ENCODE peak calls at places on chromosomes 7 and 10, in ten cellular contexts. L, S, J, Z, A, Y, D, P, V and W are unnamed samples.

GRCh38 chr10:118407742-118408141 is 65.6 kb upstream of the FAM204A start:
- DNase-seq in A (no peak), Y (no peak), P (no peak), D (no peak), L (no peak), Z (no peak), V (no peak), S (no peak), J (no peak), W (no peak)

GRCh38 chr7:42014625-42015412 is 222.2 kb downstream of the GLI3 start:
- DNase-seq in A (peak; percentile 47), D (peak; percentile 21), Y (peak; percentile 18), S (no peak), J (no peak), V (peak; percentile 68), Z (peak; percentile 63), P (no peak), L (no peak), W (no peak)

GRCh38 chr7:7552199-7552598 is 14.5 kb upstream of the MIOS start:
- DNase-seq in S (no peak), V (no peak), J (no peak), A (no peak), L (no peak), P (no peak), Z (no peak), D (no peak), Y (no peak), W (no peak)

GRCh38 chr7:42035205-42035604 is 201.8 kb downstream of the GLI3 start:
- DNase-seq in P (no peak), L (no peak), J (no peak), Y (no peak), D (no peak), S (no peak), V (peak; percentile 26), A (no peak), Z (no peak), W (no peak)

GRCh38 chr7:17140421-17140820 is 158.0 kb upstream of the AHR start:
- DNase-seq in Y (no peak), V (no peak), S (no peak), D (no peak), Z (no peak), A (no peak), J (no peak), L (no peak), P (no peak), W (no peak)

GRCh38 chr10:86258940-86259339 is 107.7 kb downstream of the GRID1 start:
- DNase-seq in A (no peak), L (no peak), P (no peak), S (no peak), Z (no peak), Y (no peak), V (no peak), D (no peak), J (no peak), W (no peak)

GRCh38 chr7:140597425-140597949 is 43.1 kb downstream of the DENND2A start:
- DNase-seq in J (no peak), Z (no peak), A (no peak), S (no peak), P (peak; percentile 6), Y (peak; percentile 33), L (no peak), V (no peak), D (no peak), W (no peak)

GRCh38 chr7:44213872-44214595 is 13.3 kb downstream of the YKT6 start:
- DNase-seq in Y (peak; percentile 11), P (peak; percentile 40), Z (peak; percentile 80), L (no peak), J (peak; percentile 36), A (no peak), S (no peak), D (peak; percentile 67), V (peak; percentile 47), W (peak; percentile 42)

GRCh38 chr7:133571066-133571465 is 318.2 kb downstream of the EXOC4 start:
- DNase-seq in Z (no peak), J (no peak), S (no peak), P (no peak), V (peak; percentile 16), D (no peak), Y (no peak), A (no peak), L (no peak), W (no peak)

DNA sequence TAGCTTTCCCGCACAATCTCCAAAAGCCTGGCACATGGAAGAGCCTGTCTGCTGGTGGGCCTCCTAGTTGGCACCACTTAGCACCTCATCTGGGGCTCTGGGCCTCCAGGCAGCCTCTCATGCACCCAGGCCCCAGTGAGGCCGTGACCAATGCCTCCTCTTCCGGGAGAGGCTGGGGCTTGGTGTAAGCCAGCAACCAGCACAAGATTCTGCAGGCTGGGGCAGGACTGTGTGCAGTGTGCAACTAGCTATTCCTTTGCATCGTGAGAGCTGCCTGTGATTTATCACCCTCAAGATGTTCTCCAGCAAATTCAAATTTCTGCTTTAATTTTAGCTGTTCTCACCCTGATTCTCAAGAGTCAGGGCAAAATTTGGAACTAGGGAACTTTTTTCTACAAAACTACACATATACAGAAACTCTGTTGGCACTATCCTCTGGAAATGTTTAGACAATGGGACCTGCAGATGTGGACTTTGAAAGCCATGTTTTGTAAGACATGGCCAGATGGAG is 603.7 kb upstream of the MKI67 start:
- DNase-seq in P (no peak), V (no peak), Y (no peak), D (no peak), L (no peak), A (no peak), S (no peak), J (no peak), Z (no peak), W (no peak)
- H3K4me1 ChIP-seq in P (no peaks in the 10 kb centered on the region), V (no peaks in the 10 kb centered on the region), Y (no peaks in the 10 kb centered on the region), D (no peaks in the 10 kb centered on the region), L (no peaks in the 10 kb centered on the region), A (no peaks in the 10 kb centered on the region), S (no peaks in the 10 kb centered on the region), J (no peaks in the 10 kb centered on the region), Z (peaks cover 25% of the 10 kb centered on the region), W (no peaks in the 10 kb centered on the region)

DNA sequence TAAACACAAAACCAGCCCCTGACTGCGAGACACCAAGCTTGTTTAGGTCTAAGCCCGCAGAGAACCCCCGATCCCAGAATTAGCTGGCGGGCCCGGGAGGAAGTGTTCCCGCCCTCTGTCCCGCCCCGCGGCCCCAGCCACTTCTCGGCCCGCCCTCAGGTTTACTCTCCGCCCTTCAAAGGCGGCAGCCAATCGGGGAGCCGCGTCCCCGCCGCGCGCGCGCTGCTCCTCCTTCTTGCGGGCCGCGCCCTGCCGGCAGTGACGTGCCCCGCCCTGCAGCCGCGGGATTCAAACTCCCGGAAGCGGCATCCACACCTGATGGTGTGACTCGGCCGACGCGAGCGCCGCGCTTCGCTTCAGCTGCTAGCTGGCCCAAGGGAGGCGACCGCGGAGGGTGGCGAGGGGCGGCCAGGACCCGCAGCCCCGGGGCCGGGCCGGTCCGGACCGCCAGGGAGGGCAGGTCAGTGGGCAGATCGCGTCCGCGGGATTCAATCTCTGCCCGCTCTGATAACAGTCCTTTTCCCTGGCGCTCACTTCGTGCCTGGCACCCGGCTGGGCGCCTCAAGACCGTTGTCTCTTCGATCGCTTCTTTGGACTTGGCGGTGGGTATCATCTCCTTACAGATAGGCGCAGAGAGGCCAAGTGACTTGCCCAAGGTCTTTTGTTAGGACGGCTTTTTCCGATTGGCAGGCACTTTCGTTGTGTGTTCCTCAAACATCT is at the start of gene CEP55:
- DNase-seq in Y (peak; percentile 95), L (peak; percentile 93), S (peak; percentile 70), A (peak; percentile 94), V (peak; percentile 89), D (peak; percentile 84), P (peak; percentile 98), Z (peak; percentile 98), J (peak; percentile 100), W (peak; percentile 98)
- H3K27ac ChIP-seq in Y (peak within 1 kb of the TSS; percentile 6), L (no peak within 1 kb of the TSS), S (peak within 1 kb of the TSS; percentile 82), A (no peak within 1 kb of the TSS), V (peak within 1 kb of the TSS; percentile 80), D (peak within 1 kb of the TSS; percentile 90), P (peak within 1 kb of the TSS; percentile 32), Z (no peak within 1 kb of the TSS), J (no peak within 1 kb of the TSS), W (peak within 1 kb of the TSS; percentile 69)

DNA sequence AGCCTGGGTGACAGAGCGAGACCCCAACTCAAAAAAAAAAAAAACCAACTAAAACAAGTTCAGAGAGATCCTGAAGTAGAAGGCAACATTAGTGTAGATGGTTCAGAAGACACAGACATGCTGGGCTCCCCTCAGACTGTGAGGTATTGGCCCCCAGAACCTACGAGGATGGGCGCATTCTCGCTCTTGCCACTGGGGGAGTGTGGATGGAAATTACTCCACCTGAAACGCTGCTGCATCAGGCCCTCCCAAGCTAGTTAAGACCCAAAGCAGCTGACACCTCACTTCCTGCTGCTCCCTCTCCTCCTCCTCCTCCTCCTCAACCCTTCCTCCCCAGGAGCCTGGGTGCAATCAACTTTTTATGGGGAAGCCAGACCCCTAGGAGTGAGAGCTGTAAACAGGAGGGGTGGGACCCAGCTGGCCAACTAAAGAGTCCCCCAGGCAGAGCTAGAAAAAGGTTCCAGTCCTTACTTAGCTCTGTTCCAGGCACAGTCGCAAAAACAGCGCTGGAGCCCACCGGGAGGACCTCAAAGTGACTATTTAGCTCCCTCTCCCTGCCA is 7.4 kb downstream of the SH3PXD2A start:
- DNase-seq in V (no peak), A (no peak), J (no peak), L (no peak), S (no peak), D (peak; percentile 59), Y (no peak), Z (peak; percentile 46), P (no peak), W (no peak)
- H3K4me3 ChIP-seq in V (no peak overlapping the region), A (no peak overlapping the region), J (no peak overlapping the region), L (no peak overlapping the region), S (no peak overlapping the region), D (no peak overlapping the region), Y (no peak overlapping the region), Z (no peak overlapping the region), P (no peak overlapping the region), W (no peak overlapping the region)

GRCh38 chr7:1532456-1533254 is 2.2 kb downstream of the MAFK start:
- DNase-seq in S (no peak), Y (peak; percentile 86), V (peak; percentile 95), J (peak; percentile 81), D (peak; percentile 72), Z (no peak), A (peak; percentile 94), P (peak; percentile 92), L (peak; percentile 88), W (peak; percentile 54)

GRCh38 chr7:1534330-1535099 is 4.0 kb downstream of the MAFK start:
- DNase-seq in S (no peak), D (no peak), P (no peak), V (no peak), L (no peak), J (peak; percentile 71), Y (peak; percentile 28), Z (no peak), A (no peak), W (no peak)

GRCh38 chr7:1535100-1535458 is 4.6 kb downstream of the MAFK start:
- DNase-seq in V (no peak), P (no peak), D (no peak), A (no peak), Y (peak; percentile 11), S (no peak), L (peak; percentile 52), J (no peak), Z (no peak), W (no peak)

GRCh38 chr7:1533255-1533568 is 2.7 kb downstream of the MAFK start:
- DNase-seq in P (no peak), A (no peak), Y (no peak), Z (no peak), J (no peak), D (no peak), S (no peak), L (no peak), V (no peak), W (no peak)

GRCh38 chr7:1533569-1534329 is 3.2 kb downstream of the MAFK start:
- DNase-seq in J (peak; percentile 82), S (no peak), Y (peak; percentile 54), P (no peak), D (peak; percentile 84), Z (no peak), V (peak; percentile 80), A (peak; percentile 69), L (peak; percentile 78), W (no peak)
- H3K4me1 ChIP-seq in J (peaks cover 79% of the 10 kb centered on the region), S (peaks cover 82% of the 10 kb centered on the region), Y (peaks cover 10% of the 10 kb centered on the region), P (peaks cover 47% of the 10 kb centered on the region), D (peaks cover 49% of the 10 kb centered on the region), Z (peaks cover 22% of the 10 kb centered on the region), V (peaks cover 39% of the 10 kb centered on the region), A (peaks cover 73% of the 10 kb centered on the region), L (peaks cover 37% of the 10 kb centered on the region), W (peaks cover 38% of the 10 kb centered on the region)